ENCODE peak calls at places on chromosomes 3 and 15, in four cellular contexts. R is RWPE2, I is MCF 10A, K is bronchial epithelial cell. F is an unnamed sample.

GRCh38 chr3:47379488-47379899 is 1.3 kb upstream of the PTPN23 start:
- DNase-seq in I (no peak), K (no peak), R (no peak), F (no peak)

GRCh38 chr3:116473602-116474001 is 28.3 kb upstream of the LSAMP start:
- DNase-seq in I (no peak), R (no peak), K (no peak), F (no peak)

GRCh38 chr15:90914240-90915080 is 11.4 kb downstream of the MAN2A2 start:
- DNase-seq in I (no peak), K (no peak), R (no peak), F (no peak)

GRCh38 chr3:63961891-63962290 is 49.7 kb upstream of the SCAANT1 start:
- DNase-seq in R (no peak), I (peak; percentile 76), K (peak; percentile 82), F (no peak)

GRCh38 chr3:48765376-48765775 is 48.4 kb upstream of the IP6K2 start:
- DNase-seq in R (no peak), K (peak; percentile 67), I (peak; percentile 36), F (no peak)

GRCh38 chr15:22956257-22956979 is 23.8 kb downstream of the CYFIP1 start:
- DNase-seq in R (no peak), K (no peak), I (no peak), F (no peak)

GRCh38 chr3:101020616-101021015 is 27.4 kb upstream of the ABI3BP start:
- DNase-seq in I (peak; percentile 27), K (no peak), R (no peak), F (no peak)

GRCh38 chr3:13194285-13195209 is 121.3 kb upstream of the IQSEC1 start:
- DNase-seq in R (no peak), K (no peak), I (no peak), F (no peak)

GRCh38 chr15:65980824-65981456 is 111.6 kb downstream of the RAB11A start:
- DNase-seq in K (peak; percentile 81), I (peak; percentile 75), R (no peak), F (peak; percentile 40)

GRCh38 chr3:169144691-169145090 is 518.8 kb downstream of the MECOM start:
- DNase-seq in R (no peak), I (no peak), K (peak; percentile 63), F (no peak)

GRCh38 chr3:52221563-52222318 is 3.7 kb downstream of the TLR9 start:
- DNase-seq in R (peak; percentile 61), K (no peak), I (no peak), F (no peak)

GRCh38 chr3:106302451-106303221 is 433.8 kb upstream of the CBLB start:
- DNase-seq in I (no peak), R (no peak), K (no peak), F (no peak)

GRCh38 chr3:147378186-147378503 is 28.2 kb downstream of the ZIC4 start:
- DNase-seq in K (no peak), R (no peak), I (no peak), F (no peak)

GRCh38 chr3:11558002-11558401 is 85.7 kb downstream of the VGLL4 start:
- DNase-seq in I (peak; percentile 35), K (peak; percentile 93), R (peak; percentile 58), F (no peak)

GRCh38 chr15:81511160-81511559 is 137.1 kb upstream of the TMC3 start:
- DNase-seq in I (no peak), R (no peak), K (peak; percentile 51), F (no peak)

GRCh38 chr3:152373379-152373778 is 104.7 kb downstream of the MBNL1 start:
- DNase-seq in I (no peak), R (no peak), K (no peak), F (no peak)

GRCh38 chr15:88745696-88746095 is 57.5 kb upstream of the ACAN start:
- DNase-seq in K (peak; percentile 39), R (no peak), I (peak; percentile 13), F (no peak)

GRCh38 chr15:64781299-64781698 is 5.9 kb upstream of the RBPMS2 start:
- DNase-seq in I (no peak), R (no peak), K (no peak), F (no peak)

GRCh38 chr3:125585595-125586223 is 9.6 kb downstream of the OSBPL11 start:
- DNase-seq in R (no peak), K (peak; percentile 63), I (peak; percentile 72), F (peak; percentile 63)

GRCh38 chr15:78204351-78205309 is 29.7 kb downstream of the ACSBG1 start:
- DNase-seq in K (no peak), R (peak; percentile 52), I (no peak), F (no peak)

GRCh38 chr3:78258798-78259197 is 1218.9 kb downstream of the ROBO2 start:
- DNase-seq in I (no peak), K (peak; percentile 46), R (no peak), F (no peak)

GRCh38 chr3:69143605-69144004 is 21.2 kb upstream of the LMOD3 start:
- DNase-seq in R (no peak), K (peak; percentile 66), I (peak; percentile 65), F (no peak)

GRCh38 chr15:90358124-90359033 is 6.3 kb downstream of the ZNF774 start:
- DNase-seq in K (peak; percentile 71), R (no peak), I (peak; percentile 23), F (no peak)

GRCh38 chr3:41715376-41715775 is 246.5 kb downstream of the ULK4 start:
- DNase-seq in I (no peak), K (no peak), R (no peak), F (no peak)

GRCh38 chr3:191217331-191217730 is 18.3 kb downstream of the OSTN start:
- DNase-seq in R (no peak), I (no peak), K (no peak), F (no peak)

GRCh38 chr3:67415504-67415903 is 238.9 kb downstream of the SUCLG2 start:
- DNase-seq in K (no peak), R (no peak), I (no peak), F (no peak)

GRCh38 chr15:64247906-64248541 is 85.2 kb upstream of the PPIB start:
- DNase-seq in K (peak; percentile 97), R (no peak), I (peak; percentile 80), F (no peak)

GRCh38 chr3:185152433-185153169 is at the start of gene C3orf70:
- DNase-seq in K (peak; percentile 7), R (peak; percentile 56), I (peak; percentile 12), F (peak; percentile 59)

GRCh38 chr3:16513141-16514020 is at the start of gene RFTN1:
- DNase-seq in R (no peak), K (peak; percentile 39), I (peak; percentile 27), F (peak; percentile 31)

DNA sequence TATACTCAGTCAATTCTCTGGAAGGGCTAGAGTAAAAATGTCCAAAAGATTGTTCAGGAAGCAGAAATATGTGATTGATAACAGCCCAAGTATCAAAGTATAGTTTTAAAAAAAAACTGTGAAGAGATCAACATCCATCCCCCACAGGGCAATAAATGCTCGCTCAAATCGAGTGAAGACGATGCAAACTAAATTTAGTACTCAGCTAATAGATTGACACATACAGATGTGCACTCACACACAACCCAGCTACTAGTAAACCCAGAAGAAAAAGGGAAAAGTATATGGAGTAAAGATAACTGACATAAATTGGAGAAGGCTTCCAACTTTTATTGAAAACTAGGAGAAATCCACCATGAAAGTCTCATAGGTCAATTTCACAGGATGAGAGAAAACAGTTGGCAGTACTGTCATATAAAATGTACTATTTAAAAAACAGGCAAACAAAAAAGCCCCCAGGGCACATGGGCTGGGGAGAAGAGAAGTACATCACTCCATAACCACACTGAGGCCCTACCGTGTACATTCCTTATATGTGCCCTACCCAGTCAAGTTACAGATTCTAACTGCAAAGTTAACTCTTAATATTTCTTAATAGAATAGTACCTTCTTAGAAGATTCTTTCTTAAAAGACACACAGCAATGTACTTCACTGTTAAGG is 125.7 kb downstream of the TBL1XR1 start:
- DNase-seq in I (peak; percentile 25), R (no peak), K (no peak), F (no peak)
- TF ChIP-seq CTCF in I (no peak), R (no peak), K (no peak), F (no peak)

GRCh38 chr3:140360332-140360731 is 317.5 kb upstream of the TRIM42 start:
- DNase-seq in R (no peak), I (no peak), K (no peak), F (no peak)
- TF ChIP-seq CTCF in R (peak; percentile 25), I (no peak), K (no peak), F (no peak)

DNA sequence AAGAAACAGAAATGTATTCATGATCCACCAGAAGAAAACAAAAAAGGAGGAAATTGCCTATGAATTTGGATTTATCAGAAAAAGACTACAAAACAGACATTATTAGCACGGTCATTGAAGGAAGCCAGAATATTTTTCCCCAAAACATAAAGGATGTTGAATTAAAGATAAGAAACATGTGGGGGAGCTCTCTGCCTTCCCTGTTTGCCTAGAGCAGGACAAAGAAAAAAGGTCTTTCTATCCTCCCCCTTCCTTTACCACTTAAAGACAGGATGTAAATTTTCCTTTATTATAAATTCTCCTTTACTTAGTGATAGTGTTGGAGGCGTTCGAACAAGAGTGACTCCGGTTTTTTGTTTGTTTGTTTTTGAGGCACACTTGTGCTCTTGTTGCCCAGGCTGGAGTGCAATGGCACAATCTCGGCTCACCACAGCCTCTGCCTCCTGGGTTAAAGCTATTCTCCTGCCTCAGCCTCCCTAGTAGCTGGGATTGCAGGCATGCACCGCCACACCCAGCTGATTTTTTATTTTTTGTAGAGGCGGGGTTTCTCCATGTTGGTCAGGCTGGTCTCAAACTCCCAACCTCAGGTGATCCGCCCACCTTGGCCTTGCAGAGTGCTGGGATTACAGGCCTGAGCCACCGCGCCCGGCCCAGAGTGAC is 14.9 kb upstream of the RPN1 start:
- DNase-seq in R (no peak), I (no peak), K (no peak), F (no peak)
- TF ChIP-seq CTCF in R (peak; percentile 27), I (no peak), K (no peak), F (no peak)

DNA sequence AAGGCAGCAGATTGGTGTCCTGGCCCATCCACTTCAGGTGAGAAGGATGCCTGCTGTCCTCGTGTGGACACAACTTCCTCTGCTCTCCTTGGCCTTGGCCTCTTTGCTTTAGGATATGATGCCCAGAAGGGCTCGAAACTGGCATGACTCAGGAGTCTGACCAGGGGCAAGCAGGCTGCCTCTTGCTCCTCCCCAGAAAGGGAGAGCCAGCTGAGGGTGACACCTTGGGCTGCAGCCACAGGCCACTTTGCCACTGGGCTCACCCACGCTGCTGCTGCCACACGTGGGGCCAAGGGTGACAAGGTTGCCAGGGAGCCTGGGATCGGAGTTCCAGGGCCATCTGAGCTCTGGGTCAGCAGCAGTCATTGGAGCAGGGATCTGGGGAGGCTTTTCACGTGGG is 267.9 kb upstream of the CTDSPL start:
- DNase-seq in R (no peak), K (no peak), I (no peak), F (no peak)
- TF ChIP-seq CTCF in R (no peak), K (no peak), I (no peak), F (no peak)

GRCh38 chr15:41930221-41930866 is 36.5 kb upstream of the SPTBN5 start:
- DNase-seq in K (peak; percentile 79), R (no peak), I (peak; percentile 91), F (no peak)
- TF ChIP-seq CTCF in K (peak; percentile 7), R (peak; percentile 87), I (no peak), F (no peak)

GRCh38 chr15:48340111-48340510 is 8.9 kb downstream of the DUT start:
- DNase-seq in K (no peak), R (no peak), I (no peak), F (no peak)

GRCh38 chr15:48334260-48334659 is 3.0 kb downstream of the DUT start:
- DNase-seq in I (peak; percentile 60), R (no peak), K (no peak), F (no peak)

GRCh38 chr15:48333553-48333952 is 2.3 kb downstream of the DUT start:
- DNase-seq in R (no peak), I (no peak), K (no peak), F (no peak)

GRCh38 chr15:48337626-48338025 is 6.4 kb downstream of the DUT start:
- DNase-seq in K (no peak), I (no peak), R (no peak), F (no peak)

GRCh38 chr15:48336940-48337339 is 5.7 kb downstream of the DUT start:
- DNase-seq in K (no peak), I (peak; percentile 21), R (no peak), F (no peak)
- TF ChIP-seq CTCF in K (no peak), I (no peak), R (peak; percentile 56), F (peak; percentile 31)

GRCh38 chr15:29570121-29570930 is 251.9 kb downstream of the TJP1 start:
- DNase-seq in K (no peak), R (no peak), I (no peak), F (peak; percentile 32)
- TF ChIP-seq CTCF in K (no peak), R (no peak), I (no peak), F (no peak)